ENCODE peak calls at places on chromosome 4, in eight cellular contexts. V is stimulated activated CD4-positive, alpha-beta T cell treated with anti-CD3 and anti-CD28 coated beads, Interleukin-4, amount 100 ng/mL, for 24 hours; Q is NCI-H446; A is adipocyte; K is NCI-H2081; L is non-pigmented ciliary epithelial cell; B is tibial artery; H is kidney tubule cell. E is an unnamed sample.
A peak's percentile ranks its signal among the peaks of the same experiment; 100 is the strongest.

GRCh38 chr4:146488495-146489174 is 33.1 kb downstream of the SLC10A7 start:
- DNase-seq in V (no peak), Q (no peak), K (no peak), A (no peak), B (no peak), L (peak; percentile 40), H (peak; percentile 20), E (no peak)

GRCh38 chr4:45472490-45472889 is 651.4 kb downstream of the GABRG1 start:
- DNase-seq in H (no peak), L (no peak), A (no peak), B (no peak), V (no peak), K (no peak), Q (no peak), E (no peak)

GRCh38 chr4:73715659-73716058 is 24.7 kb upstream of the CXCL8 start:
- DNase-seq in V (no peak), A (no peak), B (no peak), Q (no peak), K (no peak), L (no peak), H (no peak), E (no peak)

GRCh38 chr4:94690851-94691254 is 66.9 kb upstream of the BMPR1B start:
- DNase-seq in V (no peak), A (peak; percentile 44), H (peak; percentile 64), L (no peak), K (no peak), Q (no peak), B (no peak), E (peak; percentile 32)

GRCh38 chr4:7415927-7416686 is 18.6 kb downstream of the PSAPL1 start:
- DNase-seq in H (no peak), A (no peak), L (no peak), Q (no peak), K (no peak), V (no peak), B (peak; percentile 41), E (no peak)

GRCh38 chr4:24857996-24858395 is 54.8 kb downstream of the CCDC149 start:
- DNase-seq in H (peak; percentile 19), L (peak; percentile 36), V (no peak), B (no peak), Q (no peak), A (peak; percentile 82), K (no peak), E (no peak)

GRCh38 chr4:2596153-2596552 is 59.7 kb downstream of the FAM193A start:
- DNase-seq in L (no peak), K (no peak), B (no peak), H (no peak), Q (no peak), V (no peak), A (no peak), E (no peak)

GRCh38 chr4:183846951-183847350 is 58.2 kb upstream of the STOX2 start:
- DNase-seq in Q (no peak), K (no peak), L (no peak), B (no peak), V (no peak), H (no peak), A (no peak), E (no peak)

GRCh38 chr4:6142935-6143602 is 57.3 kb downstream of the JAKMIP1 start:
- DNase-seq in B (no peak), V (no peak), L (no peak), K (no peak), Q (no peak), H (no peak), A (no peak), E (no peak)

GRCh38 chr4:41120297-41121217 is 93.8 kb downstream of the APBB2 start:
- DNase-seq in L (no peak), H (peak; percentile 43), Q (no peak), V (no peak), B (peak; percentile 89), K (no peak), A (no peak), E (peak; percentile 53)

GRCh38 chr4:10691651-10692050 is 7.1 kb upstream of the CLNK start:
- DNase-seq in B (no peak), H (no peak), L (no peak), A (no peak), V (no peak), Q (no peak), K (no peak), E (no peak)

GRCh38 chr4:40033603-40034002 is 23.0 kb upstream of the N4BP2 start:
- DNase-seq in V (no peak), L (no peak), Q (no peak), A (no peak), H (no peak), B (no peak), K (no peak), E (no peak)

GRCh38 chr4:81724925-81725329 is 253.2 kb upstream of the RASGEF1B start:
- DNase-seq in Q (no peak), B (peak; percentile 68), A (no peak), H (peak; percentile 88), V (peak; percentile 74), L (no peak), K (no peak), E (peak; percentile 40)

GRCh38 chr4:139299536-139299935 is 1.8 kb upstream of the NAA15 start:
- DNase-seq in K (no peak), H (peak; percentile 53), Q (no peak), A (peak; percentile 31), V (no peak), B (no peak), L (no peak), E (peak; percentile 49)

GRCh38 chr4:38281416-38282071 is 321.3 kb downstream of the PTTG2 start:
- DNase-seq in H (no peak), V (no peak), B (no peak), K (no peak), L (no peak), Q (no peak), A (peak; percentile 70), E (peak; percentile 43)

GRCh38 chr4:15729910-15730533 is 27.2 kb downstream of the BST1 start:
- DNase-seq in Q (peak; percentile 24), H (peak; percentile 50), L (no peak), V (peak; percentile 30), A (peak; percentile 86), B (no peak), K (peak; percentile 19), E (peak; percentile 51)

GRCh38 chr4:128802680-128803628 is 6.5 kb upstream of the JADE1 start:
- DNase-seq in L (no peak), Q (no peak), B (no peak), K (no peak), H (no peak), V (no peak), A (no peak), E (no peak)

GRCh38 chr4:41241919-41242318 is 14.8 kb upstream of the UCHL1 start:
- DNase-seq in A (no peak), K (no peak), H (peak; percentile 73), L (no peak), V (no peak), B (no peak), Q (no peak), E (peak; percentile 49)

GRCh38 chr4:3827616-3828492 is 61.7 kb downstream of the ADRA2C start:
- DNase-seq in H (peak; percentile 13), V (no peak), L (no peak), Q (no peak), A (peak; percentile 55), B (peak; percentile 93), K (no peak), E (no peak)

GRCh38 chr4:96729641-96730040 is 889.7 kb downstream of the PDHA2 start:
- DNase-seq in V (no peak), B (no peak), L (no peak), Q (peak; percentile 11), K (no peak), H (no peak), A (peak; percentile 4), E (no peak)

GRCh38 chr4:7158991-7159390 is 33.3 kb upstream of the SORCS2 start:
- DNase-seq in B (peak; percentile 41), A (no peak), K (no peak), V (no peak), Q (no peak), L (no peak), H (no peak), E (no peak)

GRCh38 chr4:158970786-158971185 is 132.1 kb upstream of the RAPGEF2 start:
- DNase-seq in B (no peak), H (peak; percentile 13), V (no peak), L (no peak), K (no peak), Q (no peak), A (no peak), E (no peak)

GRCh38 chr4:101885574-101885973 is 95.0 kb downstream of the BANK1 start:
- DNase-seq in L (no peak), B (no peak), H (no peak), V (no peak), K (no peak), Q (no peak), A (no peak), E (peak; percentile 73)

GRCh38 chr4:75844151-75844662 is 58.0 kb downstream of the PPEF2 start:
- DNase-seq in K (no peak), A (peak; percentile 87), L (peak; percentile 90), B (no peak), H (peak; percentile 86), Q (no peak), V (no peak), E (no peak)

GRCh38 chr4:147707892-147708672 is 23.8 kb upstream of the ARHGAP10 start:
- DNase-seq in H (peak; percentile 53), V (peak; percentile 56), K (no peak), Q (peak; percentile 8), L (no peak), B (no peak), A (peak; percentile 81), E (peak; percentile 64)

GRCh38 chr4:134201216-134202098 is at the start of gene PABPC4L:
- DNase-seq in K (peak; percentile 7), A (peak; percentile 80), B (peak; percentile 66), Q (peak; percentile 66), V (no peak), H (peak; percentile 38), L (peak; percentile 47), E (peak; percentile 52)

GRCh38 chr4:164949448-164950118 is 27.9 kb downstream of the TRIM61 start:
- DNase-seq in L (no peak), A (peak; percentile 1), K (no peak), V (no peak), B (no peak), Q (no peak), H (no peak), E (no peak)

GRCh38 chr4:16875487-16875886 is 23.0 kb downstream of the LDB2 start:
- DNase-seq in Q (no peak), K (no peak), H (no peak), A (peak; percentile 90), V (no peak), L (peak; percentile 88), B (no peak), E (no peak)

GRCh38 chr4:10783351-10783750 is 98.8 kb upstream of the CLNK start:
- DNase-seq in Q (no peak), V (no peak), B (no peak), H (peak; percentile 76), L (peak; percentile 59), A (peak; percentile 58), K (no peak), E (peak; percentile 68)

GRCh38 chr4:3706565-3707422 is 59.4 kb upstream of the ADRA2C start:
- DNase-seq in L (no peak), V (no peak), H (no peak), Q (no peak), A (no peak), K (no peak), B (peak; percentile 62), E (no peak)

GRCh38 chr4:83335691-83336090 is 1.0 kb upstream of the HPSE start:
- DNase-seq in A (no peak), H (no peak), Q (no peak), B (no peak), L (no peak), V (no peak), K (no peak), E (no peak)

GRCh38 chr4:173482330-173482931 is 47.6 kb downstream of the HAND2 start:
- DNase-seq in K (no peak), V (no peak), L (no peak), H (no peak), Q (no peak), B (no peak), A (no peak), E (no peak)

GRCh38 chr4:89653012-89653411 is 183.9 kb downstream of the SNCA start:
- DNase-seq in L (no peak), A (no peak), B (no peak), H (no peak), Q (no peak), K (no peak), V (no peak), E (no peak)

GRCh38 chr4:7297374-7297773 is 105.0 kb downstream of the SORCS2 start:
- DNase-seq in Q (no peak), H (no peak), V (no peak), K (no peak), L (no peak), B (no peak), A (no peak), E (no peak)

E was measured in epithelial cell of esophagus.